ENCODE peak calls at places on chromosomes 16 and 17, in ten cellular contexts. P, E, J, X, Z, K, W, I, U and S are unnamed samples.

GRCh38 chr17:18039535-18040286 is 503 bp downstream of the GID4 start:
- DNase-seq in P (no peak), E (peak; percentile 36), J (peak; percentile 50), X (peak; percentile 31), Z (peak; percentile 18), K (no peak), W (peak; percentile 36), I (peak; percentile 24), U (peak; percentile 41), S (no peak)

GRCh38 chr16:55875273-55875672 is at the start of gene CES5A:
- DNase-seq in P (no peak), E (no peak), J (no peak), X (no peak), Z (no peak), K (no peak), W (no peak), I (no peak), U (no peak), S (no peak)

GRCh38 chr16:86604436-86605220 is 26.3 kb downstream of the FOXL1 start:
- DNase-seq in P (no peak), E (no peak), J (no peak), X (no peak), Z (peak; percentile 25), K (no peak), W (no peak), I (peak; percentile 32), U (no peak), S (peak; percentile 42)

GRCh38 chr17:80769516-80769915 is 222.1 kb upstream of the CHMP6 start:
- DNase-seq in P (no peak), E (no peak), J (no peak), X (no peak), Z (no peak), K (no peak), W (no peak), I (no peak), U (no peak), S (no peak)

GRCh38 chr17:40827746-40828453 is 5.5 kb upstream of the KRT10 start:
- DNase-seq in P (no peak), E (no peak), J (no peak), X (no peak), Z (no peak), K (no peak), W (no peak), I (no peak), U (no peak), S (no peak)

GRCh38 chr17:81090361-81091133 is 55.6 kb downstream of the BAIAP2 start:
- DNase-seq in P (peak; percentile 34), E (peak; percentile 83), J (no peak), X (no peak), Z (peak; percentile 17), K (no peak), W (peak; percentile 36), I (no peak), U (peak; percentile 55), S (peak; percentile 39)

GRCh38 chr16:56643080-56643778 is 4.8 kb downstream of the MT1A start:
- DNase-seq in P (no peak), E (peak; percentile 79), J (peak; percentile 88), X (peak; percentile 36), Z (peak; percentile 73), K (no peak), W (peak; percentile 80), I (peak; percentile 59), U (peak; percentile 89), S (peak; percentile 67)

GRCh38 chr17:43832976-43833829 is at the start of gene MPP3:
- DNase-seq in P (no peak), E (peak; percentile 82), J (peak; percentile 64), X (peak; percentile 45), Z (no peak), K (no peak), W (peak; percentile 94), I (peak; percentile 50), U (peak; percentile 80), S (peak; percentile 64)

GRCh38 chr17:47998044-47998443 is 27.1 kb downstream of the CDK5RAP3 start:
- DNase-seq in P (no peak), E (no peak), J (no peak), X (no peak), Z (no peak), K (no peak), W (no peak), I (no peak), U (no peak), S (no peak)

GRCh38 chr17:9023389-9024210 is 2.3 kb downstream of the NTN1 start:
- DNase-seq in P (no peak), E (no peak), J (no peak), X (no peak), Z (no peak), K (no peak), W (no peak), I (no peak), U (no peak), S (no peak)

GRCh38 chr16:35510701-35511100 is 2051.3 kb downstream of the TP53TG3F start:
- DNase-seq in P (no peak), E (no peak), J (no peak), X (no peak), Z (no peak), K (no peak), W (no peak), I (no peak), U (no peak), S (no peak)

GRCh38 chr16:35506898-35507194 is 2047.4 kb downstream of the TP53TG3F start:
- DNase-seq in P (no peak), E (no peak), J (no peak), X (no peak), Z (no peak), K (no peak), W (no peak), I (no peak), U (no peak), S (no peak)

DNA sequence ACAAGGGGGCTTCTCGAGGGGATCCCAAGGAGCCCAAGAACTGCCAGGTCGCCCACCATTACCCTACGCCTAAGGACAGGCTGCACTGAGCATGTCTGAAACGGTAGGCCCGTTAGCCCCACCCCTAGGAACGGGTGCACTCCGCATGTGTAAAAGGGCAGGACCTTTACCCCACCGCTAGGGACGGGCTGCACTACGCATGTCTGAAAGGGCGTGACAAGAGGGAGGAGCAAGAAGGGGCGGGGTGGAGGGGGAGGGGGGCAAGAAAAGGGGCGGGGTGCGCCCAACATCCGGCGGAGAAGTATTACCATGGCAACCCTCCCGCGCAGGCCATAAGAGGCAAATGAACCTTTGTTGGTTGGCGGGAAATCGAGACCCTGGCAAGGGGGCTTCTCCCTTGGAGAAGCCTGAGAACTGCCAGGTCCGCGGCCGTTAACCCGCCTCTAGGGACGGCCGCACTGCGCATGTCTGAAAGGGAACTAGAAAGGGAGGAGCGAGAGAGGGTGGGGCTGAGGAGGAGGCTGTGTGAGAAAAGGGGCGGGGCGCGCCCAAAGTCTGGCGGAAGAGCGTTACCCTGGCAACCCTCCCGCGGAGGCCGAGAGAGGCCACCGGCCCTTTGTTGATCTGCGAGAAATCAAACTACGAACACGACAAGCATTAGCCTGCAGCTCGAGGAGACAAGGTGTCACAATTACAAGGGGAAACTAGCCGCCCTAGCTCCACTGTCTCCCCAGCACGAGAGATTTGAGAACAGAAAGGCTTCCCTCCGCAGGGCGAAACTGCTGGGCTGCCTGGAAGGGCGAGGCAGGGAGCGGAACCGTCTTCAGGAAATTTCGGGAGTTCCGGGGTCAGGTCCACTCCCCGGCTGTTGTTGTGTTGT is 2046.8 kb downstream of the TP53TG3F start:
- DNase-seq in P (no peak), E (no peak), J (no peak), X (no peak), Z (no peak), K (no peak), W (peak; percentile 15), I (no peak), U (no peak), S (peak; percentile 87)
- H3K4me3 ChIP-seq in P (no peak overlapping the region), E (no peak overlapping the region), J (no peak overlapping the region), X (no peak overlapping the region), Z (no peak overlapping the region), K (no peak overlapping the region), W (peak overlapping the region; percentile 33), I (no peak overlapping the region), U (no peak overlapping the region), S (peak overlapping the region; percentile 50)

DNA sequence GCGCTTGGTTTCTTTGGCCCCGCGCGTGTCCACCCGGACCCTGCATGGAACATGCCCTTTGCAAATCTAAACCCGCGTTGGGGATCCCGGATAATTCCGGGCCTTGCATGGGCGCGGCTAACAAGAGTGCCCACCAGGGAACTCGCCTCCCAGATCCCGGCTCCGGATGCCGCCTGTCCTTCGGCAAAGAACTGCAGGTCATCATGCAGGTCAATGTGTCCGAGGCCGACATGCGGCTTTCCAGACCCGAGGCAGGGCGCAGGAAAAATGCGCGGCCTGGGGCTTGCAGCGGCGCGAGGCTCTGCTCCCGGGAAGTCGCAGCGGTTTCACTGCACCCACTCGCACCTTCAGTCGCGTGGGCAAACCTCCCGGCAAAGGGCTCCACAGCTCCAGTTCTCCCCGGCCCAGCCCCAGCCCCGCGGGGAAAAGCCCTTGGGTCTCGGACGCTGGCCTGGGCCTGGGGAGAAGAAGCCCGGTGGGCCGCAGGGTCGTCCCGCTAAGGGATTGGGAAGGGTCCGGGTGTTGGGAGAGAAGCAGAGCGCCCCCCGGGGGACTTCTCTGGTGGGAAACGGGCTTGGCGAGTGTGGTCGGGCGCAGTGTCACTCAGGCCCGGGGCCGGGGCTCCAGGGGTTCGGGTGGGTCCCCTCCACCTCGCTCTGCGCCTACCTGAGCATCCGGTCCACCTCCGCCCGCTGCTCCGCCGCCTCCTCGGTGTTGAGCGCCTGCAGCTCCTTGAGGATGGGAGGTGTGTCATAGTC is 805 bp downstream of the HNF1B start:
- DNase-seq in P (no peak), E (no peak), J (peak; percentile 54), X (no peak), Z (no peak), K (no peak), W (peak; percentile 68), I (no peak), U (peak; percentile 42), S (no peak)
- TF ChIP-seq POLR2A in P (no peak), E (no peak), J (no peak), X (no peak), Z (no peak), K (no peak), W (no peak), I (no peak), U (no peak), S (no peak)

DNA sequence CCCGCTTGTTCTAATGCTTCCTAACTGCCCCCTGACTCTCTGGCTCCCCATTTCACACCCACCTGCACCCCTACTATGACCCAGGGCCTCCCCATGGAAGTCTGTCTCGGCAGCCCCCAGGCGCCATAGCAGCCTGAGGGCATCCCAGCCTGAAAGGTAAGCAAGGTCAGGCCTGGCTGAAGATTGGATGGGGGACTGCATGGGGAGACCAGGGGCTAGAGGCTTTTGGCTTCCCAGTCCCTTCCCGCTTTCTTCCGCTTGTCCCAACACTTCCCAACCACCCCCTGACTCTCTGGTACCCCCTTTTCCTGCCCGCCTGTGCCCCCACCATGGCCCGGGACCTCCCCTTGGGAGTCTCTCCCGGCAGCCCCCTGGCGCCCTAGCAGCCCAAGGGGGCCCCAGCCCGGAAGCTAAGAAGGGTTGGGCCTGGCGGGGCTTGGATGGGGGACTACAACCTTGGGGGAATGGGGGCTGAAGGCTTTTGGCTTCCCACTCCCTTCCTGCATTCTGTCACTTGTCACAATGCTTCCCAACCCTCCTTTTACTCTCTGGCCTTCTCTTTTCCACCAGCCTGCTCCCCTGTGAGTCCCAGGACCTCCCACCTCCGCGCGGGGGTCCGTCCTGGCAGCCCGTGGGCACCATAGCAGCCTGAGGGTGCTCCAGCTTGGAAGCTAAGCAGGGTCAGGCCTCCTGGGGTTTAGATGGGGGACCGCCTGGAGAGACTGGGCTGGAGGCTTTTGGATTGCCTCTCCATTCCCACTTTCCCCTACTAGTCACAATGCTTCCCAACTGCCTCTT is 2288.4 kb downstream of the TP53TG3F start:
- DNase-seq in P (no peak), E (no peak), J (no peak), X (no peak), Z (no peak), K (no peak), W (no peak), I (no peak), U (no peak), S (no peak)
- H3K9me3 ChIP-seq in P (peaks cover 3% of the 10 kb centered on the region), E (no peaks in the 10 kb centered on the region), J (no peaks in the 10 kb centered on the region), X (no peaks in the 10 kb centered on the region), Z (peaks cover 28% of the 10 kb centered on the region), K (no peaks in the 10 kb centered on the region), W (no peaks in the 10 kb centered on the region), I (peaks cover 55% of the 10 kb centered on the region), U (peaks cover 8% of the 10 kb centered on the region), S (no peaks in the 10 kb centered on the region)

GRCh38 chr17:82230627-82231311 is 1.9 kb downstream of the SLC16A3 start:
- DNase-seq in P (no peak), E (peak; percentile 94), J (no peak), X (peak; percentile 82), Z (peak; percentile 74), K (no peak), W (peak; percentile 79), I (peak; percentile 62), U (peak; percentile 92), S (peak; percentile 92)
- H3K4me3 ChIP-seq in P (peak overlapping the region; percentile 84), E (peak overlapping the region; percentile 59), J (no peak overlapping the region), X (peak overlapping the region; percentile 47), Z (peak overlapping the region; percentile 89), K (peak overlapping the region; percentile 99), W (peak overlapping the region; percentile 65), I (peak overlapping the region; percentile 60), U (peak overlapping the region; percentile 54), S (peak overlapping the region; percentile 53)